ENCODE peak calls at places on chromosomes 2 and 18, in nine cellular contexts. One of them, this sample, is unnamed.

GRCh38 chr18:42446195-42446594 is 491.2 kb downstream of the PIK3C3 start:
- DNase-seq in PC-9: no peak
- DNase-seq in lower lobe of right lung: no peak
- DNase-seq in thyroid gland: no peak
- DNase-seq in A549: no peak
- DNase-seq in uterus: no peak
- DNase-seq in psoas muscle: no peak
- DNase-seq in heart right ventricle: no peak
- DNase-seq in endodermal cell: no peak
- DNase-seq in this sample: no peak

GRCh38 chr2:161486111-161486510 is 70.0 kb downstream of the TBR1 start:
- DNase-seq in PC-9: no peak
- DNase-seq in lower lobe of right lung: no peak
- DNase-seq in thyroid gland: no peak
- DNase-seq in A549: no peak
- DNase-seq in uterus: no peak
- DNase-seq in psoas muscle: no peak
- DNase-seq in heart right ventricle: no peak
- DNase-seq in endodermal cell: no peak
- DNase-seq in this sample: no peak

GRCh38 chr2:199744676-199745075 is 106.3 kb downstream of the FTCDNL1 start:
- DNase-seq in PC-9: no peak
- DNase-seq in lower lobe of right lung: no peak
- DNase-seq in thyroid gland: no peak
- DNase-seq in A549: no peak
- DNase-seq in uterus: no peak
- DNase-seq in psoas muscle: no peak
- DNase-seq in heart right ventricle: no peak
- DNase-seq in endodermal cell: no peak
- DNase-seq in this sample: no peak

GRCh38 chr18:48330016-48330991 is 78.9 kb downstream of the ZBTB7C start:
- DNase-seq in PC-9: peak; percentile 36
- DNase-seq in lower lobe of right lung: no peak
- DNase-seq in thyroid gland: peak; percentile 60
- DNase-seq in A549: peak; percentile 32
- DNase-seq in uterus: no peak
- DNase-seq in psoas muscle: no peak
- DNase-seq in heart right ventricle: no peak
- DNase-seq in endodermal cell: no peak
- DNase-seq in this sample: no peak

GRCh38 chr2:28648147-28648546 is 103.5 kb upstream of the PPP1CB start:
- DNase-seq in PC-9: no peak
- DNase-seq in lower lobe of right lung: no peak
- DNase-seq in thyroid gland: no peak
- DNase-seq in A549: no peak
- DNase-seq in uterus: peak; percentile 57
- DNase-seq in psoas muscle: no peak
- DNase-seq in heart right ventricle: no peak
- DNase-seq in endodermal cell: no peak
- DNase-seq in this sample: no peak

GRCh38 chr18:77042583-77042982 is 90.0 kb downstream of the MBP start:
- DNase-seq in PC-9: no peak
- DNase-seq in lower lobe of right lung: no peak
- DNase-seq in thyroid gland: no peak
- DNase-seq in A549: no peak
- DNase-seq in uterus: no peak
- DNase-seq in psoas muscle: peak; percentile 72
- DNase-seq in heart right ventricle: no peak
- DNase-seq in endodermal cell: no peak
- DNase-seq in this sample: no peak

GRCh38 chr2:105248316-105249070 is 7.0 kb downstream of the GPR45 start:
- DNase-seq in PC-9: no peak
- DNase-seq in lower lobe of right lung: no peak
- DNase-seq in thyroid gland: no peak
- DNase-seq in A549: no peak
- DNase-seq in uterus: no peak
- DNase-seq in psoas muscle: no peak
- DNase-seq in heart right ventricle: no peak
- DNase-seq in endodermal cell: no peak
- DNase-seq in this sample: no peak

GRCh38 chr2:144509001-144509545 is 10.8 kb downstream of the ZEB2 start:
- DNase-seq in PC-9: no peak
- DNase-seq in lower lobe of right lung: no peak
- DNase-seq in thyroid gland: no peak
- DNase-seq in A549: no peak
- DNase-seq in uterus: no peak
- DNase-seq in psoas muscle: no peak
- DNase-seq in heart right ventricle: no peak
- DNase-seq in endodermal cell: no peak
- DNase-seq in this sample: no peak

GRCh38 chr2:7725132-7725849 is 808.1 kb downstream of the RNF144A start:
- DNase-seq in PC-9: no peak
- DNase-seq in lower lobe of right lung: no peak
- DNase-seq in thyroid gland: no peak
- DNase-seq in A549: no peak
- DNase-seq in uterus: peak; percentile 19
- DNase-seq in psoas muscle: no peak
- DNase-seq in heart right ventricle: no peak
- DNase-seq in endodermal cell: peak; percentile 67
- DNase-seq in this sample: no peak

GRCh38 chr2:206392118-206392517 is 51.2 kb upstream of the ADAM23 start:
- DNase-seq in PC-9: peak; percentile 24
- DNase-seq in lower lobe of right lung: no peak
- DNase-seq in thyroid gland: no peak
- DNase-seq in A549: peak; percentile 59
- DNase-seq in uterus: no peak
- DNase-seq in psoas muscle: no peak
- DNase-seq in heart right ventricle: no peak
- DNase-seq in endodermal cell: peak; percentile 79
- DNase-seq in this sample: no peak

GRCh38 chr2:84817239-84817655 is 63.6 kb downstream of the TRABD2A start:
- DNase-seq in PC-9: no peak
- DNase-seq in lower lobe of right lung: no peak
- DNase-seq in thyroid gland: no peak
- DNase-seq in A549: no peak
- DNase-seq in uterus: no peak
- DNase-seq in psoas muscle: no peak
- DNase-seq in heart right ventricle: no peak
- DNase-seq in endodermal cell: no peak
- DNase-seq in this sample: no peak

GRCh38 chr2:14633031-14633430 is 514 bp downstream of the LRATD1 start:
- DNase-seq in PC-9: no peak
- DNase-seq in lower lobe of right lung: peak; percentile 44
- DNase-seq in thyroid gland: peak; percentile 4
- DNase-seq in A549: no peak
- DNase-seq in uterus: peak; percentile 14
- DNase-seq in psoas muscle: peak; percentile 47
- DNase-seq in heart right ventricle: no peak
- DNase-seq in endodermal cell: peak; percentile 67
- DNase-seq in this sample: peak; percentile 7

GRCh38 chr2:118539290-118539689 is 308.2 kb downstream of the EN1 start:
- DNase-seq in PC-9: peak; percentile 3
- DNase-seq in lower lobe of right lung: no peak
- DNase-seq in thyroid gland: peak; percentile 63
- DNase-seq in A549: no peak
- DNase-seq in uterus: no peak
- DNase-seq in psoas muscle: peak; percentile 49
- DNase-seq in heart right ventricle: peak; percentile 7
- DNase-seq in endodermal cell: peak; percentile 77
- DNase-seq in this sample: peak; percentile 58
- TF ChIP-seq CTCF in PC-9: peak; percentile 56
- TF ChIP-seq CTCF in lower lobe of right lung: peak; percentile 25
- TF ChIP-seq CTCF in thyroid gland: peak; percentile 13
- TF ChIP-seq CTCF in A549: no peak
- TF ChIP-seq CTCF in uterus: no peak
- TF ChIP-seq CTCF in psoas muscle: no peak
- TF ChIP-seq CTCF in heart right ventricle: peak; percentile 43
- TF ChIP-seq CTCF in endodermal cell: peak; percentile 84
- TF ChIP-seq CTCF in this sample: no peak

GRCh38 chr2:60313470-60314172 is 239.8 kb downstream of the BCL11A start:
- DNase-seq in PC-9: no peak
- DNase-seq in lower lobe of right lung: no peak
- DNase-seq in thyroid gland: no peak
- DNase-seq in A549: no peak
- DNase-seq in uterus: no peak
- DNase-seq in psoas muscle: no peak
- DNase-seq in heart right ventricle: no peak
- DNase-seq in endodermal cell: peak; percentile 34
- DNase-seq in this sample: no peak
- H3K4me3 ChIP-seq in PC-9: no peak overlapping the region
- H3K4me3 ChIP-seq in lower lobe of right lung: no peak overlapping the region
- H3K4me3 ChIP-seq in thyroid gland: no peak overlapping the region
- H3K4me3 ChIP-seq in A549: no peak overlapping the region
- H3K4me3 ChIP-seq in uterus: no peak overlapping the region
- H3K4me3 ChIP-seq in psoas muscle: no peak overlapping the region
- H3K4me3 ChIP-seq in heart right ventricle: no peak overlapping the region
- H3K4me3 ChIP-seq in endodermal cell: no peak overlapping the region
- H3K4me3 ChIP-seq in this sample: no peak overlapping the region

GRCh38 chr2:148656516-148656915 is 12.0 kb downstream of the EPC2 start:
- DNase-seq in PC-9: no peak
- DNase-seq in lower lobe of right lung: no peak
- DNase-seq in thyroid gland: no peak
- DNase-seq in A549: no peak
- DNase-seq in uterus: no peak
- DNase-seq in psoas muscle: no peak
- DNase-seq in heart right ventricle: no peak
- DNase-seq in endodermal cell: no peak
- DNase-seq in this sample: no peak

GRCh38 chr2:148651972-148652371 is 7.4 kb downstream of the EPC2 start:
- DNase-seq in PC-9: no peak
- DNase-seq in lower lobe of right lung: no peak
- DNase-seq in thyroid gland: no peak
- DNase-seq in A549: no peak
- DNase-seq in uterus: no peak
- DNase-seq in psoas muscle: no peak
- DNase-seq in heart right ventricle: no peak
- DNase-seq in endodermal cell: no peak
- DNase-seq in this sample: no peak

GRCh38 chr2:148650881-148651280 is 6.3 kb downstream of the EPC2 start:
- DNase-seq in PC-9: no peak
- DNase-seq in lower lobe of right lung: no peak
- DNase-seq in thyroid gland: no peak
- DNase-seq in A549: no peak
- DNase-seq in uterus: no peak
- DNase-seq in psoas muscle: no peak
- DNase-seq in heart right ventricle: no peak
- DNase-seq in endodermal cell: no peak
- DNase-seq in this sample: no peak

GRCh38 chr2:148654414-148654813 is 9.9 kb downstream of the EPC2 start:
- DNase-seq in PC-9: no peak
- DNase-seq in lower lobe of right lung: no peak
- DNase-seq in thyroid gland: no peak
- DNase-seq in A549: no peak
- DNase-seq in uterus: no peak
- DNase-seq in psoas muscle: no peak
- DNase-seq in heart right ventricle: no peak
- DNase-seq in endodermal cell: no peak
- DNase-seq in this sample: no peak

DNA sequence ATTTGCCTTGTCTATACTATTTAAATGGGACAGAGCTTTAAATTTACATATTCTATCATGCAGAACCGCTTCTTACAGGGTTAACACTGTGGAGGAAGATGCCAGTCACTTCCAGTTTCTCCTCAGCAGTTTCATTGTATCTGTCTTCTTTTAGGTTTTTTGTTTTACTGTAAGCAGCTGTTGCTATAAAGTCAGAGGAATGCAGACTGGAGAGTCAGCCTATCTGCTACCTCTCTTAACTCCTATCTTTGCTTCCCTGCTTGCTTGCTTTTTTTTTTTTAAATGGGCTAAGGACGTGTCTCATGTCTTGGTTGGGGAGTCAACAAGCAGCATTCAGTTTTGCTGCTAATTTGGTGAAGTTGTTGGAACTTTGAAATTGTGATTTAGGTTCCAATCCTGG is 8.9 kb downstream of the EPC2 start:
- DNase-seq in PC-9: no peak
- DNase-seq in lower lobe of right lung: no peak
- DNase-seq in thyroid gland: no peak
- DNase-seq in A549: no peak
- DNase-seq in uterus: no peak
- DNase-seq in psoas muscle: no peak
- DNase-seq in heart right ventricle: no peak
- DNase-seq in endodermal cell: no peak
- DNase-seq in this sample: no peak
- H3K4me1 ChIP-seq in PC-9: peaks cover 5% of the 10 kb centered on the region
- H3K4me1 ChIP-seq in lower lobe of right lung: peaks cover 77% of the 10 kb centered on the region
- H3K4me1 ChIP-seq in thyroid gland: peaks cover 53% of the 10 kb centered on the region
- H3K4me1 ChIP-seq in A549: peaks cover 16% of the 10 kb centered on the region
- H3K4me1 ChIP-seq in uterus: peaks cover 4% of the 10 kb centered on the region
- H3K4me1 ChIP-seq in psoas muscle: peaks cover 89% of the 10 kb centered on the region
- H3K4me1 ChIP-seq in heart right ventricle: peaks cover 98% of the 10 kb centered on the region
- H3K4me1 ChIP-seq in endodermal cell: peaks cover 6% of the 10 kb centered on the region
- H3K4me1 ChIP-seq in this sample: peaks cover 23% of the 10 kb centered on the region

GRCh38 chr2:233402774-233403173 is 48.5 kb downstream of the DGKD start:
- DNase-seq in PC-9: no peak
- DNase-seq in lower lobe of right lung: no peak
- DNase-seq in thyroid gland: no peak
- DNase-seq in A549: no peak
- DNase-seq in uterus: no peak
- DNase-seq in psoas muscle: no peak
- DNase-seq in heart right ventricle: no peak
- DNase-seq in endodermal cell: no peak
- DNase-seq in this sample: no peak

GRCh38 chr2:233406865-233407264 is 52.6 kb downstream of the DGKD start:
- DNase-seq in PC-9: no peak
- DNase-seq in lower lobe of right lung: no peak
- DNase-seq in thyroid gland: no peak
- DNase-seq in A549: no peak
- DNase-seq in uterus: no peak
- DNase-seq in psoas muscle: no peak
- DNase-seq in heart right ventricle: no peak
- DNase-seq in endodermal cell: no peak
- DNase-seq in this sample: no peak

GRCh38 chr2:233400961-233401360 is 46.7 kb downstream of the DGKD start:
- DNase-seq in PC-9: no peak
- DNase-seq in lower lobe of right lung: no peak
- DNase-seq in thyroid gland: no peak
- DNase-seq in A549: no peak
- DNase-seq in uterus: no peak
- DNase-seq in psoas muscle: no peak
- DNase-seq in heart right ventricle: no peak
- DNase-seq in endodermal cell: no peak
- DNase-seq in this sample: no peak

GRCh38 chr2:233402346-233402745 is 48.1 kb downstream of the DGKD start:
- DNase-seq in PC-9: no peak
- DNase-seq in lower lobe of right lung: no peak
- DNase-seq in thyroid gland: no peak
- DNase-seq in A549: no peak
- DNase-seq in uterus: no peak
- DNase-seq in psoas muscle: no peak
- DNase-seq in heart right ventricle: no peak
- DNase-seq in endodermal cell: no peak
- DNase-seq in this sample: no peak

DNA sequence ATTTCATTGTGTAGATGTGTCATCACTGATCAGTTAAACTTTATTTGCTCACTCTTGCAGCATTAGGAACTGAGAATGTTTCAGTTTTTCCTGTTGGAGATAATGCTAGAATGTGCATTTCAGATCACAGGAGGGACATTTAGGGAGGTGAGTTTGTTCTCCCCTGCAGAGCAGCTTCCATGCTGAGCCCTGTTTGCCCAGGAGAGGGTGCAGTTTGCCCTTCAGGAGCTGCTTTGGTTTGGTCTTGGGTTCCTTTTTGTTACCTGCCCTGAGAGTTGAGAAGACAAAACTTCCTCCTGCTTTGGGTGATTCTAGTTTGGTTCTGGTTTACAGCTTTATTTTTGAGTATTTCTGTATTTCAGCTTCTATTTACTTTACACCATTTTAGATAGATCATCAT is 49.9 kb downstream of the DGKD start:
- DNase-seq in PC-9: peak; percentile 68
- DNase-seq in lower lobe of right lung: no peak
- DNase-seq in thyroid gland: peak; percentile 76
- DNase-seq in A549: peak; percentile 60
- DNase-seq in uterus: no peak
- DNase-seq in psoas muscle: no peak
- DNase-seq in heart right ventricle: no peak
- DNase-seq in endodermal cell: peak; percentile 84
- DNase-seq in this sample: no peak
- TF ChIP-seq CTCF in PC-9: peak; percentile 84
- TF ChIP-seq CTCF in lower lobe of right lung: peak; percentile 66
- TF ChIP-seq CTCF in thyroid gland: peak; percentile 12
- TF ChIP-seq CTCF in A549: peak; percentile 76
- TF ChIP-seq CTCF in uterus: peak; percentile 27
- TF ChIP-seq CTCF in psoas muscle: peak; percentile 69
- TF ChIP-seq CTCF in heart right ventricle: peak; percentile 75
- TF ChIP-seq CTCF in endodermal cell: peak; percentile 87
- TF ChIP-seq CTCF in this sample: peak; percentile 38